ENCODE peak calls at places on chromosome 1, in five cellular contexts. H is ACHN, C is GM20000, Q is NCI-H1105, V is body of pancreas. M is an unnamed sample.

GRCh38 chr1:29682918-29683314 is 446.6 kb downstream of the PTPRU start:
- DNase-seq in H (no peak), C (no peak), Q (peak), V (peak), M (no peak)

GRCh38 chr1:179493323-179493722 is 82.4 kb downstream of the NPHS2 start:
- DNase-seq in H (no peak), C (no peak), Q (no peak), V (no peak), M (no peak)

GRCh38 chr1:147723691-147724323 is 36.6 kb downstream of the GJA5 start:
- DNase-seq in H (peak), C (no peak), Q (no peak), V (peak), M (peak)

GRCh38 chr1:181123173-181123572 is 34.7 kb downstream of the IER5 start:
- DNase-seq in H (no peak), C (no peak), Q (no peak), V (no peak), M (no peak)

GRCh38 chr1:13699510-13699909 is 478 bp upstream of the PRDM2 start:
- DNase-seq in H (no peak), C (peak), Q (no peak), V (no peak), M (no peak)

GRCh38 chr1:21234779-21235178 is 55.5 kb downstream of the ECE1 start:
- DNase-seq in H (no peak), C (no peak), Q (no peak), V (no peak), M (no peak)

GRCh38 chr1:175129997-175130648 is 62.5 kb downstream of the KIAA0040 start:
- DNase-seq in H (no peak), C (no peak), Q (no peak), V (no peak), M (no peak)

GRCh38 chr1:117857434-117857833 is 72.0 kb downstream of the GDAP2 start:
- DNase-seq in H (no peak), C (no peak), Q (no peak), V (no peak), M (no peak)

GRCh38 chr1:24996983-24997893 is 67.2 kb upstream of the RUNX3 start:
- DNase-seq in H (no peak), C (peak), Q (no peak), V (no peak), M (peak)

GRCh38 chr1:244545511-244545910 is 84.4 kb downstream of the CATSPERE start:
- DNase-seq in H (no peak), C (no peak), Q (no peak), V (no peak), M (no peak)

GRCh38 chr1:27862671-27863551 is 9.4 kb upstream of the THEMIS2 start:
- DNase-seq in H (peak), C (peak), Q (no peak), V (no peak), M (no peak)

GRCh38 chr1:159958721-159959380 is 4.8 kb upstream of the SLAMF9 start:
- DNase-seq in H (no peak), C (no peak), Q (no peak), V (no peak), M (no peak)

GRCh38 chr1:92599184-92599583 is 112.5 kb upstream of the GFI1 start:
- DNase-seq in H (peak), C (peak), Q (no peak), V (no peak), M (no peak)

M was measured in activated T-cell treated with anti-CD3 and anti-CD28 coated beads for 48 hours.